ENCODE peak calls at places on chromosome 11, in four cellular contexts. W is GM23248, Z is mammary epithelial cell, E is MM.1S. L is an unnamed sample.

GRCh38 chr11:25860677-25861445 is 471.1 kb upstream of the ANO3 start:
- DNase-seq in Z (no peak), E (no peak), W (peak; percentile 1), L (no peak)

GRCh38 chr11:18277560-18278271 is 11.7 kb downstream of the SAA1 start:
- DNase-seq in E (no peak), W (no peak), Z (no peak), L (no peak)

GRCh38 chr11:95684701-95685100 is 104.9 kb downstream of the FAM76B start:
- DNase-seq in Z (no peak), W (no peak), E (no peak), L (no peak)

GRCh38 chr11:72684236-72684912 is 10.2 kb upstream of the PDE2A start:
- DNase-seq in W (peak; percentile 89), Z (peak; percentile 53), E (peak; percentile 61), L (peak; percentile 61)

GRCh38 chr11:26297179-26297970 is 34.6 kb upstream of the ANO3 start:
- DNase-seq in W (peak; percentile 79), Z (peak; percentile 42), E (peak; percentile 69), L (peak; percentile 63)

GRCh38 chr11:86129775-86130540 is 61.1 kb upstream of the PICALM start:
- DNase-seq in Z (no peak), E (no peak), W (no peak), L (no peak)

GRCh38 chr11:103368151-103368550 is 258.9 kb downstream of the DYNC2H1 start:
- DNase-seq in E (peak; percentile 19), W (peak; percentile 48), Z (no peak), L (no peak)

GRCh38 chr11:32919338-32919737 is 26.7 kb downstream of the QSER1 start:
- DNase-seq in E (no peak), Z (no peak), W (no peak), L (no peak)

GRCh38 chr11:59283825-59284772 is 71.4 kb upstream of the MPEG1 start:
- DNase-seq in W (peak; percentile 68), E (peak; percentile 67), Z (peak; percentile 31), L (peak; percentile 62)

GRCh38 chr11:12818333-12819015 is 144.3 kb downstream of the TEAD1 start:
- DNase-seq in Z (peak; percentile 81), W (peak; percentile 91), E (no peak), L (peak; percentile 64)

GRCh38 chr11:18563090-18563730 is 25.3 kb downstream of the UEVLD start:
- DNase-seq in E (no peak), Z (no peak), W (peak; percentile 41), L (no peak)

GRCh38 chr11:115391598-115391997 is 112.6 kb downstream of the CADM1 start:
- DNase-seq in Z (no peak), E (peak; percentile 34), W (no peak), L (no peak)

GRCh38 chr11:129695543-129696308 is 119.9 kb upstream of the TMEM45B start:
- DNase-seq in Z (peak; percentile 37), E (peak; percentile 81), W (peak; percentile 53), L (peak; percentile 57)

GRCh38 chr11:39374963-39375698 is 2084.3 kb downstream of the LRRC4C start:
- DNase-seq in W (peak; percentile 28), E (peak; percentile 44), Z (peak; percentile 9), L (no peak)

GRCh38 chr11:77658213-77659013 is 20.8 kb upstream of the CLNS1A start:
- DNase-seq in Z (no peak), E (no peak), W (peak; percentile 55), L (no peak)

GRCh38 chr11:67400251-67400941 is 1.3 kb downstream of the PPP1CA start:
- DNase-seq in E (no peak), Z (no peak), W (peak; percentile 52), L (no peak)

GRCh38 chr11:95241673-95242072 is 10.7 kb upstream of the SESN3 start:
- DNase-seq in W (peak; percentile 56), Z (no peak), E (no peak), L (no peak)

GRCh38 chr11:73784080-73784634 is 3.5 kb upstream of the MRPL48 start:
- DNase-seq in Z (no peak), E (no peak), W (peak; percentile 12), L (no peak)

GRCh38 chr11:119490253-119491006 is 67.5 kb upstream of the THY1 start:
- DNase-seq in Z (no peak), W (no peak), E (no peak), L (no peak)

GRCh38 chr11:57244911-57245310 is 7.9 kb upstream of the APLNR start:
- DNase-seq in Z (no peak), E (no peak), W (no peak), L (no peak)

GRCh38 chr11:94790771-94791180 is 22.6 kb downstream of the AMOTL1 start:
- DNase-seq in E (no peak), W (peak; percentile 57), Z (peak; percentile 94), L (no peak)

GRCh38 chr11:103024086-103024485 is 67.9 kb downstream of the DCUN1D5 start:
- DNase-seq in W (peak; percentile 11), Z (no peak), E (no peak), L (peak; percentile 44)

GRCh38 chr11:117427356-117427874 is 99.8 kb downstream of the CEP164 start:
- DNase-seq in E (no peak), Z (no peak), W (no peak), L (no peak)

DNA sequence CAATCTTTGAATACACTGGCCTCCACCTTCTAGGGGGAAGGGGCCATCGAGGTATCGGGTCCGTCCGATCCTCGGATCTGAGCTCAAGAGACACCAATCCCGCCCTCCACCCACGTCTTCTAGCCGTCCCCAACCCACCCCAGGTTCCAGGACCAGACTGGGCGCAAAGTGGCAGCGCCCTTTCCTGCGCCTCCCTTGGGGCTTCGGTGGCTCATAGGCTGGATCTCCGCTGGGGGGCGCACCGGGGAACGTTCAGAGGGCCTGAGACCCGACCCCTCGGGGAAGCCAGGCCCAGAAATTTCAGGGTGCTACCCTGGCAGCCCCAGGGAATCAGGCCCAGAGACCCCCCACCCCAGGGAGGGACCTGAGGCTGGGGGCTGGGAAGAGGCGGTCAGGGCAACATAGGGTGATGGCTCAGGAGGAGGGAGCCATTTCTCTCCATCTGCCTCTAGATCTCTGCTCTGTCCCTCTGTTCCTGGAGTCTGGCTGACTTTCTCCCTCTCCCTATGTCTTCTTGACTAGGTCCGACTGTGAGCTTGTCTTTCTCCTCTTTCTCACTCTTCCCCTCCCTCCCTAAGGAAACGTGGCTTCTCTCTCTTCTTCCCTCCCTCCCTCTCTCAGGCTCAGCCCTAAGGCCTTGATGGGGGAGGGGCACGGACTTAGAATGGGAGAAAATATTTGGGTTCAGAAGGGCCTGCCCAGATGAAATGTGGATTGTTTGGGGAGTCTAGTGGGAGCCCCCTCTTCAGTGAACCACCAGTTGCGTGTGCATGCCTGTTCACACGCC is 1.1 kb downstream of the CREB3L1 start:
- DNase-seq in W (peak; percentile 86), E (no peak), Z (no peak), L (no peak)
- TF ChIP-seq EZH2 in W (no peak), E (no peak), Z (peak; percentile 4), L (no peak)

GRCh38 chr11:29022676-29023075 is 914.5 kb downstream of the METTL15 start:
- DNase-seq in Z (no peak), E (no peak), W (peak; percentile 53), L (no peak)

GRCh38 chr11:29024386-29024785 is 916.2 kb downstream of the METTL15 start:
- DNase-seq in Z (no peak), W (peak; percentile 36), E (no peak), L (no peak)

GRCh38 chr11:29017941-29018340 is 909.8 kb downstream of the METTL15 start:
- DNase-seq in Z (peak; percentile 31), W (no peak), E (no peak), L (no peak)

GRCh38 chr11:29019960-29020683 is 911.9 kb downstream of the METTL15 start:
- DNase-seq in E (no peak), W (peak; percentile 44), Z (peak; percentile 21), L (peak; percentile 26)

GRCh38 chr11:29018631-29019030 is 910.4 kb downstream of the METTL15 start:
- DNase-seq in W (peak; percentile 87), E (no peak), Z (peak; percentile 83), L (no peak)
- H3K36me3 ChIP-seq in W (no peaks in the 10 kb centered on the region), E (no peaks in the 10 kb centered on the region), Z (no peaks in the 10 kb centered on the region), L (no peaks in the 10 kb centered on the region)

GRCh38 chr11:1570001-1570453 is 2.0 kb downstream of the DUSP8 start:
- DNase-seq in W (no peak), Z (no peak), E (no peak), L (no peak)

GRCh38 chr11:1571760-1572199 is 291 bp downstream of the DUSP8 start:
- DNase-seq in E (no peak), W (no peak), Z (no peak), L (no peak)

GRCh38 chr11:1569251-1569780 is 2.8 kb downstream of the DUSP8 start:
- DNase-seq in E (no peak), Z (no peak), W (no peak), L (no peak)

GRCh38 chr11:1570896-1571759 is 943 bp downstream of the DUSP8 start:
- DNase-seq in E (no peak), W (no peak), Z (no peak), L (no peak)

DNA sequence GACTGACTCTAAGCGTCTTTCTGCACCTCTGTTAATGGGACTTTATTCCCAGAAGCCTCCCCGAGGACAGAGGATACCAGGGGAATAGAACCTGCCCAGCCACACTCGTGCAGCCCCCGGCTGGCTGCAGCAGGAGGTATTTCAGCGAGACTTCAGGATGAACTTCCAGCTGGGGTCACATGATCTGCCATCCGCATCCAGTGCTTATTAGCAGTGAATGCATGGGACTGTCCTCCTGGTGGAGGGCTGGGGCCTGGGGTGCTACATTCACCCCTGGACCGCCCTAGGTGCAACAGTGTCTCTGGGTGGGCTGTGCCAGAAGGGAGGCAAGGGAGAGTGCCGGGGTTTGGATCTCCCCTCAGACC is 1.6 kb downstream of the DUSP8 start:
- DNase-seq in W (no peak), E (no peak), Z (no peak), L (no peak)
- TF ChIP-seq EZH2 in W (no peak), E (no peak), Z (no peak), L (no peak)

GRCh38 chr11:680970-681369 is 14.1 kb downstream of the DEAF1 start:
- DNase-seq in Z (no peak), W (no peak), E (no peak), L (no peak)
- H3K36me3 ChIP-seq in Z (peaks cover 13% of the 10 kb centered on the region), W (peaks cover 22% of the 10 kb centered on the region), E (peaks cover 5% of the 10 kb centered on the region), L (no peaks in the 10 kb centered on the region)

GRCh38 chr11:62546937-62547625 is 475 bp upstream of the AHNAK start:
- DNase-seq in Z (peak; percentile 72), W (peak; percentile 86), E (no peak), L (peak; percentile 65)
- TF ChIP-seq EZH2 in Z (no peak), W (no peak), E (no peak), L (no peak)

L was measured in PC-9.